ENCODE peak calls at places on chromosomes 11 and 22, in eight cellular contexts. N is CD8-positive, alpha-beta memory T cell; O is ELR; C is Calu3; B is memory B cell; K is HTR-8/SVneo; A is germinal center; W is substantia nigra. Y is an unnamed sample.

GRCh38 chr22:33874206-33874605 is 46.1 kb downstream of the LARGE1 start:
- DNase-seq in N (no peak), O (no peak), C (no peak), B (no peak), K (no peak), A (no peak), W (no peak), Y (no peak)

GRCh38 chr11:22792497-22792896 is 37.1 kb downstream of the SVIP start:
- DNase-seq in N (no peak), O (peak), C (peak), B (no peak), K (no peak), A (no peak), W (peak), Y (no peak)

GRCh38 chr11:64802370-64803162 is 448 bp downstream of the MAP4K2 start:
- DNase-seq in N (peak), O (no peak), C (no peak), B (peak), K (peak), A (peak), W (no peak), Y (peak)

GRCh38 chr11:13229136-13229535 is 48.5 kb upstream of the BMAL1 start:
- DNase-seq in N (no peak), O (no peak), C (no peak), B (no peak), K (no peak), A (no peak), W (no peak), Y (no peak)

GRCh38 chr11:102521121-102521520 is 9.4 kb downstream of the MMP7 start:
- DNase-seq in N (no peak), O (no peak), C (no peak), B (no peak), K (no peak), A (no peak), W (no peak), Y (no peak)

GRCh38 chr11:101321222-101321621 is 191.6 kb upstream of the PGR start:
- DNase-seq in N (no peak), O (no peak), C (no peak), B (no peak), K (no peak), A (no peak), W (no peak), Y (no peak)

GRCh38 chr11:130945945-130946344 is 29.7 kb upstream of the SNX19 start:
- DNase-seq in N (no peak), O (peak), C (no peak), B (no peak), K (no peak), A (no peak), W (no peak), Y (no peak)

GRCh38 chr11:13667795-13668101 is 720 bp upstream of the FAR1 start:
- DNase-seq in N (no peak), O (peak), C (no peak), B (no peak), K (no peak), A (no peak), W (no peak), Y (no peak)

GRCh38 chr22:23913306-23913660 is 19.1 kb downstream of the MIF start:
- DNase-seq in N (no peak), O (no peak), C (no peak), B (no peak), K (no peak), A (no peak), W (no peak), Y (peak)

GRCh38 chr22:31295831-31296230 is 3.5 kb upstream of the PIK3IP1 start:
- DNase-seq in N (no peak), O (peak), C (no peak), B (no peak), K (peak), A (no peak), W (no peak), Y (no peak)

GRCh38 chr11:115843116-115843515 is 338.9 kb upstream of the CADM1 start:
- DNase-seq in N (no peak), O (no peak), C (no peak), B (no peak), K (no peak), A (no peak), W (no peak), Y (no peak)

GRCh38 chr22:19037282-19038163 is 84.7 kb downstream of the DGCR2 start:
- DNase-seq in N (no peak), O (no peak), C (no peak), B (no peak), K (no peak), A (no peak), W (no peak), Y (no peak)

GRCh38 chr11:10573556-10573955 is 5.1 kb upstream of the LYVE1 start:
- DNase-seq in N (no peak), O (no peak), C (no peak), B (no peak), K (no peak), A (no peak), W (no peak), Y (no peak)

GRCh38 chr11:128731041-128731663 is 37.3 kb downstream of the FLI1 start:
- DNase-seq in N (no peak), O (no peak), C (no peak), B (no peak), K (no peak), A (no peak), W (no peak), Y (no peak)

GRCh38 chr11:46210133-46210636 is 67.3 kb upstream of the CREB3L1 start:
- DNase-seq in N (no peak), O (peak), C (peak), B (no peak), K (peak), A (no peak), W (no peak), Y (peak)

GRCh38 chr11:98729118-98729517 is 291.6 kb upstream of the CNTN5 start:
- DNase-seq in N (no peak), O (no peak), C (no peak), B (no peak), K (no peak), A (no peak), W (no peak), Y (no peak)

GRCh38 chr11:69888671-69889076 is 69.5 kb upstream of the FGF3 start:
- DNase-seq in N (peak), O (peak), C (peak), B (peak), K (peak), A (peak), W (peak), Y (peak)

GRCh38 chr11:35304900-35305299 is 114.5 kb downstream of the SLC1A2 start:
- DNase-seq in N (no peak), O (no peak), C (no peak), B (no peak), K (no peak), A (no peak), W (no peak), Y (no peak)

GRCh38 chr11:71240865-71241691 is 11.3 kb downstream of the SHANK2 start:
- DNase-seq in N (no peak), O (peak), C (peak), B (no peak), K (peak), A (no peak), W (peak), Y (peak)

GRCh38 chr11:59097113-59097708 is 9.8 kb upstream of the FAM111B start:
- DNase-seq in N (peak), O (peak), C (peak), B (peak), K (no peak), A (peak), W (peak), Y (no peak)

Y was measured in GM19239.